ENCODE peak calls at places on chromosomes 7 and 10, in five cellular contexts. F is tibial nerve, D is ovary, X is stomach, V is SK-N-SH. C is an unnamed sample.

GRCh38 chr10:63166742-63167258 is 33.7 kb downstream of the NRBF2 start:
- DNase-seq in D (no peak), V (peak), X (no peak), F (no peak), C (no peak)

GRCh38 chr10:109374215-109374614 is 549.1 kb downstream of the XPNPEP1 start:
- DNase-seq in D (no peak), V (no peak), X (no peak), F (no peak), C (no peak)

GRCh38 chr10:5071411-5072198 is 22.6 kb upstream of the AKR1C3 start:
- DNase-seq in D (peak), V (no peak), F (peak), X (peak), C (peak)

GRCh38 chr7:99109108-99110051 is 34.5 kb downstream of the SMURF1 start:
- DNase-seq in F (no peak), D (no peak), X (no peak), V (peak), C (no peak)

GRCh38 chr7:155885162-155886160 is 73.2 kb upstream of the SHH start:
- DNase-seq in X (peak), F (no peak), V (no peak), D (no peak), C (peak)

GRCh38 chr10:76022366-76022765 is 590.9 kb downstream of the LRMDA start:
- DNase-seq in D (no peak), V (peak), X (no peak), F (no peak), C (no peak)

GRCh38 chr7:53397911-53398310 is 362.5 kb downstream of the POM121L12 start:
- DNase-seq in F (no peak), X (no peak), V (no peak), D (no peak), C (no peak)

GRCh38 chr10:79269969-79270368 is 77.3 kb upstream of the PPIF start:
- DNase-seq in X (no peak), V (peak), F (no peak), D (no peak), C (no peak)

GRCh38 chr10:71600856-71601255 is 118.7 kb downstream of the C10orf105 start:
- DNase-seq in F (no peak), X (no peak), D (no peak), V (no peak), C (no peak)

GRCh38 chr10:68902382-68902781 is 1.3 kb downstream of the DDX50 start:
- DNase-seq in D (no peak), X (no peak), F (no peak), V (no peak), C (no peak)

GRCh38 chr7:36670585-36671431 is 53.5 kb downstream of the AOAH start:
- DNase-seq in F (peak), X (peak), D (peak), V (peak), C (no peak)

GRCh38 chr10:77240042-77240619 is 397.5 kb downstream of the KCNMA1 start:
- DNase-seq in X (no peak), F (no peak), D (no peak), V (no peak), C (no peak)

GRCh38 chr10:59098387-59098786 is 78.1 kb upstream of the PHYHIPL start:
- DNase-seq in X (no peak), F (no peak), D (no peak), V (no peak), C (peak)

GRCh38 chr10:80075781-80076180 is 2.7 kb upstream of the TMEM254 start:
- DNase-seq in X (no peak), F (no peak), V (no peak), D (no peak), C (no peak)

GRCh38 chr7:30199271-30199670 is 64.5 kb downstream of the MTURN start:
- DNase-seq in F (no peak), X (no peak), D (no peak), V (no peak), C (no peak)

GRCh38 chr10:29304259-29305030 is 15.6 kb downstream of the LYZL1 start:
- DNase-seq in D (peak), X (peak), V (peak), F (peak), C (peak)

GRCh38 chr10:128087146-128087883 is 38.9 kb downstream of the MKI67 start:
- DNase-seq in V (no peak), D (no peak), F (no peak), X (no peak), C (no peak)

GRCh38 chr7:76121044-76121443 is 73.1 kb downstream of the MDH2 start:
- DNase-seq in F (no peak), D (no peak), V (no peak), X (no peak), C (no peak)

GRCh38 chr10:75189266-75190096 is 21.1 kb upstream of the VDAC2 start:
- DNase-seq in D (no peak), V (no peak), X (no peak), F (no peak), C (no peak)

GRCh38 chr10:89525556-89525955 is 9.8 kb downstream of the SLC16A12 start:
- DNase-seq in F (no peak), D (no peak), X (no peak), V (no peak), C (no peak)

GRCh38 chr10:88395677-88396076 is 187.4 kb downstream of the RNLS start:
- DNase-seq in F (no peak), X (no peak), V (no peak), D (no peak), C (no peak)

GRCh38 chr10:65294329-65294728 is 1631.5 kb upstream of the LRRTM3 start:
- DNase-seq in F (no peak), V (no peak), D (no peak), X (no peak), C (no peak)

GRCh38 chr10:133292919-133293809 is 15.5 kb downstream of the TUBGCP2 start:
- DNase-seq in F (no peak), V (peak), X (no peak), D (no peak), C (no peak)

GRCh38 chr7:91912500-91912899 is 28.2 kb upstream of the AKAP9 start:
- DNase-seq in V (no peak), X (no peak), F (no peak), D (no peak), C (no peak)

GRCh38 chr7:70775570-70776156 is 356.3 kb upstream of the GALNT17 start:
- DNase-seq in F (no peak), V (no peak), D (no peak), X (no peak), C (no peak)

GRCh38 chr10:112562803-112563663 is 116.0 kb downstream of the VTI1A start:
- DNase-seq in F (no peak), D (no peak), X (no peak), V (no peak), C (no peak)
- TF ChIP-seq EP300 in F (no peak), D (no peak), X (no peak), V (no peak), C (no peak)

GRCh38 chr10:106255111-106255510 is 909.4 kb downstream of the SORCS1 start:
- DNase-seq in F (no peak), D (no peak), V (no peak), X (no peak), C (no peak)
- TF ChIP-seq EP300 in F (no peak), D (no peak), V (no peak), X (no peak), C (no peak)

GRCh38 chr10:124651402-124651887 is 92.7 kb downstream of the FAM53B start:
- DNase-seq in V (no peak), D (no peak), X (no peak), F (no peak), C (no peak)

GRCh38 chr10:124649209-124649608 is 95.0 kb downstream of the FAM53B start:
- DNase-seq in F (peak), D (no peak), X (no peak), V (peak), C (peak)

GRCh38 chr10:124652200-124652599 is 92.0 kb downstream of the FAM53B start:
- DNase-seq in F (no peak), D (no peak), V (no peak), X (no peak), C (no peak)

GRCh38 chr10:124650263-124650662 is 93.9 kb downstream of the FAM53B start:
- DNase-seq in X (no peak), V (no peak), F (no peak), D (no peak), C (no peak)

DNA sequence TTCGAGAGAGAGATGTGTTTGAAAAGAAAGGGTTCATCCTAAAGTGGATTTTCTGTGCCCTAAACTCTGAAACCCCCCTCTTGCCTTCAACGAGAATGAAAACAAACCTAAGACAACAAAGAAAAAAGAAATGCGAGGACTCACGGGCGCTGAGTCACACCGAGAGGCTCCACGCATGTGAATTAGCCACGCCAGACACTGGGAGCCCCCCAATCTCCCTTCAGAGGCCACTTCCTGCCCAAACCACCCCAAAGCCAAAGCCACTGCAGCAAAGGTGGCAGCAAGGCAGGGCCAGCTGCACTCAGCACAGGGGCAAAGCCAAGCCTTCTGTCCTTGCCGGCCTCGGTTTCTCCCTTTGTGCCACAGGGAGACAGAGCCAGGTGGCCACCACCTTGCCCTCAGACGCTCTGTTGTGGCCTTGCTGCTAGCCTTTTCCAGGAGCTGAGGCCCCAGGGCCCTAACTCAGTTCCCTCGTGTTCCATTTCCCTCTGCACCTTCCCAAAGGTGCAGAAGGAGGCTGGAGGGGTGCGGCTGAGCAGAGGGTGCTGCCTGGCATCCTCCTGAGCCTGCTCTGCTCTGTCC is 93.3 kb downstream of the FAM53B start:
- DNase-seq in D (no peak), X (no peak), V (no peak), F (no peak), C (no peak)
- TF ChIP-seq EP300 in D (no peak), X (no peak), V (no peak), F (no peak), C (no peak)

DNA sequence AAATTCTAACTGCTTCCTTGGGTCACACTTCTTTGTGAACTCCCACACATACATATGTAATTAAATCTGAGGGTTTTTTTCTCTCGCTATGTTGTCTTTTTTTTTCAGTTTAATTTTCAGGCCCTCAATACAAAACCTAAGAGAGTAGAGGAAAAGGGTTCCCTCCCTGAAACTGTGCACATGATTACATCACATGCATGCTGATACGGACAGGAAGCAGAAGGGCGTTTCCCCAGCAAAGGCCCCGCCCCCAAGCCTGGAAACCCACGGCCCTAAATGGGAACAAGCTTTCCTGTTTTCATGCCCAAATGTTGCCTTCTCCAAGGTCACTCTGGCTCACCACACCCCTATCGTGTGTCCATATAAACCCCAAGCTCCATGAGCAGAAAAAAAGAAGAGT is 115.4 kb downstream of the TEX36 start:
- DNase-seq in V (no peak), D (no peak), X (no peak), F (no peak), C (no peak)
- TF ChIP-seq EP300 in V (no peak), D (no peak), X (no peak), F (no peak), C (no peak)